ENCODE peak calls at places on chromosomes 6 and 20, in ten cellular contexts. W is body of pancreas, M is RWPE1, R is cardiac muscle cell, Q is IMR-90, P is BJ, D is Panc1, H is astrocyte of the spinal cord, I is nephron progenitor cell, B is WERI-Rb-1. L is an unnamed sample.

GRCh38 chr20:39109933-39110818 is 148.0 kb downstream of the DHX35 start:
- DNase-seq in W (no peak), M (no peak), R (no peak), Q (no peak), P (no peak), D (no peak), H (no peak), I (no peak), B (no peak), L (no peak)

GRCh38 chr6:34147906-34148701 is 2.2 kb upstream of the GRM4 start:
- DNase-seq in W (no peak), M (no peak), R (no peak), Q (no peak), P (no peak), D (no peak), H (no peak), I (no peak), B (peak), L (no peak)

GRCh38 chr6:108609276-108609769 is 48.6 kb downstream of the FOXO3 start:
- DNase-seq in W (no peak), M (no peak), R (no peak), Q (peak), P (peak), D (no peak), H (peak), I (no peak), B (peak), L (peak)

GRCh38 chr6:4369616-4370015 is 234.2 kb upstream of the ECI2 start:
- DNase-seq in W (no peak), M (no peak), R (no peak), Q (peak), P (no peak), D (no peak), H (peak), I (no peak), B (no peak), L (peak)

GRCh38 chr6:118644007-118644406 is 7.4 kb downstream of the CEP85L start:
- DNase-seq in W (no peak), M (no peak), R (no peak), Q (peak), P (no peak), D (no peak), H (peak), I (no peak), B (no peak), L (peak)

GRCh38 chr20:18397090-18397489 is 69.7 kb downstream of the DZANK1 start:
- DNase-seq in W (no peak), M (no peak), R (no peak), Q (no peak), P (no peak), D (no peak), H (no peak), I (no peak), B (no peak), L (no peak)

GRCh38 chr6:111736005-111736607 is 130.4 kb upstream of the TRAF3IP2 start:
- DNase-seq in W (no peak), M (no peak), R (no peak), Q (peak), P (no peak), D (no peak), H (no peak), I (no peak), B (no peak), L (peak)

GRCh38 chr6:7566617-7567173 is 23.3 kb upstream of the SNRNP48 start:
- DNase-seq in W (no peak), M (no peak), R (no peak), Q (no peak), P (no peak), D (no peak), H (no peak), I (no peak), B (no peak), L (no peak)

GRCh38 chr6:160972111-160972510 is 19.5 kb upstream of the MAP3K4 start:
- DNase-seq in W (no peak), M (peak), R (no peak), Q (peak), P (peak), D (no peak), H (peak), I (no peak), B (no peak), L (peak)

GRCh38 chr20:41418739-41419293 is 52.2 kb upstream of the EMILIN3 start:
- DNase-seq in W (no peak), M (no peak), R (no peak), Q (no peak), P (no peak), D (no peak), H (no peak), I (no peak), B (no peak), L (no peak)

GRCh38 chr6:11214438-11214837 is 18.0 kb downstream of the NEDD9 start:
- DNase-seq in W (no peak), M (no peak), R (no peak), Q (no peak), P (no peak), D (no peak), H (no peak), I (no peak), B (no peak), L (no peak)

GRCh38 chr20:59958626-59959025 is 403 bp downstream of the CDH26 start:
- DNase-seq in W (no peak), M (no peak), R (no peak), Q (no peak), P (no peak), D (no peak), H (no peak), I (no peak), B (peak), L (no peak)

GRCh38 chr20:59949911-59950310 is 8.3 kb upstream of the CDH26 start:
- DNase-seq in W (no peak), M (no peak), R (no peak), Q (no peak), P (no peak), D (no peak), H (no peak), I (no peak), B (no peak), L (no peak)

GRCh38 chr20:59954718-59955117 is 3.5 kb upstream of the CDH26 start:
- DNase-seq in W (no peak), M (no peak), R (no peak), Q (no peak), P (no peak), D (no peak), H (no peak), I (no peak), B (no peak), L (no peak)

GRCh38 chr20:59958123-59958522 is at the start of gene CDH26:
- DNase-seq in W (no peak), M (no peak), R (no peak), Q (no peak), P (no peak), D (no peak), H (no peak), I (no peak), B (no peak), L (no peak)

DNA sequence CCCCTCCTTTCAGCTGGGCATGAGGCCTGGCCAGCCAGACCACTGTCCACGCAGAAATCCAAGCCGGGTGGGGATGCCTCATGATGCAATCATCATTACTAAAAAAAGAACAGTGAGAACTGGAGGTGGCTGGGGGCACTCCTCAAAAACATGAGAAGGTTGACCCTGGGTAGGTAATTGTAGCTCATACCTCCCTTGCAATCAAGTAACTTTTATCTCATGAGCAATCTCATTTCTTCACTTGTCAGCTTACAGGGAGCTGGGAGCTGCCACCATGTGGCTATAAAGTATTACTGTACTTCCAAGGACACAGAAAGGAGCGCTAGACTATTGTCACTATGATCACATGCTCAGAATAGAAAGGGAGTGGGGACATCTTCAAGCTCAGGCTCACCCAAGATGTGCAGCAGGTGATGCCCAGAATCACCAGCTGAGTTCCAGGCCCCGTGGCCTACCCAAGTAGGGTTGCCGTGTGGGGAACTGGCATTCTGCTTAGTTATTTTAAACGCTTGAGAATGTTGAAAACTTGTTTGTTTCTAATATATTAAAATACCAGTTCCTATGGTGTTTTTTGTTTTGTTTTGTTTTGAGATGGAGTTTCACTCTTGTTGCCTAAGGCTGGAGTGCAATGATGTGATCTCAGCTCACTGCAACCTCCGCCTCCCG is 3.0 kb upstream of the CDH26 start:
- DNase-seq in W (no peak), M (peak), R (no peak), Q (no peak), P (no peak), D (no peak), H (no peak), I (no peak), B (peak), L (peak)
- TF ChIP-seq CTCF in W (peak), M (peak), R (no peak), Q (peak), P (peak), D (peak), H (peak), I (peak), B (peak), L (peak)

DNA sequence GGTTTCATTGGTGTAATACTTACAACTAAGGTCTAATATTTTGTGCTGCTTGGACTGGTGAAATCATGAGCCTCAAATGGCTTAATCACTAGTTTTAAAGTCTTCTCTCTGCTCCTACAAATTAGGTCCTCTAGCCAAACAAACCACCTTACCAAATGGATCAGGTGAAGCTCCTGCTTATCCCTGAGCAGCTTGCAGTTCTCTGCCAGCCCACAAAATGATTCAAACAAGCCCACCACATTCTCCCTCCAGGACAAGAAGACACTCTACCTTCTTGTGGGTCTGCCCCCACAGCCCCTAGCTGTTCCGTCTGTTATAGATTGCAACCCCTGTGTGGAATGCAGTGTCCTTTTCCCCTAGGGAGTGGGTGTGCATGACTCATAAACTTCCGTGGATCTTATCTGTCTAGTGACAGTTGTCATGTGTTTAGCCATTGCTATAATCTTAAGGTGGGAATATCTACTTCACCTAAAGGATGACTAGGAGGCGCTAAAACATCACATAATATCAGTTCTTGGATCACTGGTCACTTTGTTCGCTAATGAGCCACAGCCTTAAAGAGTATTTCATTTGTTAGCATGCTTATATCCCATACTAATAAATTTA is 940.5 kb upstream of the MANEA start:
- DNase-seq in W (no peak), M (peak), R (peak), Q (peak), P (no peak), D (peak), H (peak), I (peak), B (peak), L (no peak)
- TF ChIP-seq CTCF in W (no peak), M (no peak), R (no peak), Q (no peak), P (no peak), D (peak), H (peak), I (peak), B (peak), L (no peak)

DNA sequence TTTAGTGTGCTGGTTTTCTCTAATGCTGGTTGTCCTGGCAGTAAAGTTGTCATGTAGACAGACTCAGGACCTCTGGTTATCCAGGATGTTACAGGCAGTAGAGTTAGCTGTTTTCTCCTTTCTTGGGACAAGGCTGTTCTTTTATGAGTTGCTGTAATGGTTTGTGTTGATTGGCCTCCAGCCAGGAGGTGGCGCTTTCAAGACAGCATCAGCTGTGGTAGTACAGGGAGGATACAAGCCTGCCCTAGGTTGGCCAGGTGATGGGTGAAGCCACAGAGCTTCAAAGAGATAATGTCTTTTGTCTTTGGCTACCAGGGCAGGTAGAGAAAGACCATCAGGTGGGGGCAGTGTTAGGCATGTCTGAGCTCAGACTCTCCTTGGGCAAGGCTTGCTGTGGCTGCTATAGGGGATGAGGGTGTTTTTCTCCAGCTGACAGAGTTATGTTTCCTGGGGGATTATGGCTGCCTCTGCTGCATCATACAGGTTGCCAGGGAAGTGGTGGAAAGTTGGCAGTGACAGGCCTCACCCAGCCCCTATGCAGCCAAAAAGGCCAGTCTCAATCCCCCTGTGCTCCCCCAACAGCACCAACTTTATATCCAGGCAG is 127.2 kb upstream of the TAB2 start:
- DNase-seq in W (peak), M (no peak), R (no peak), Q (peak), P (no peak), D (peak), H (peak), I (no peak), B (peak), L (no peak)
- TF ChIP-seq CTCF in W (no peak), M (no peak), R (no peak), Q (peak), P (no peak), D (peak), H (no peak), I (no peak), B (peak), L (peak)

GRCh38 chr6:85390775-85391174 is 59.1 kb upstream of the NT5E start:
- DNase-seq in W (no peak), M (no peak), R (no peak), Q (peak), P (no peak), D (no peak), H (no peak), I (no peak), B (no peak), L (peak)
- TF ChIP-seq CTCF in W (no peak), M (no peak), R (no peak), Q (no peak), P (no peak), D (no peak), H (no peak), I (no peak), B (no peak), L (no peak)

DNA sequence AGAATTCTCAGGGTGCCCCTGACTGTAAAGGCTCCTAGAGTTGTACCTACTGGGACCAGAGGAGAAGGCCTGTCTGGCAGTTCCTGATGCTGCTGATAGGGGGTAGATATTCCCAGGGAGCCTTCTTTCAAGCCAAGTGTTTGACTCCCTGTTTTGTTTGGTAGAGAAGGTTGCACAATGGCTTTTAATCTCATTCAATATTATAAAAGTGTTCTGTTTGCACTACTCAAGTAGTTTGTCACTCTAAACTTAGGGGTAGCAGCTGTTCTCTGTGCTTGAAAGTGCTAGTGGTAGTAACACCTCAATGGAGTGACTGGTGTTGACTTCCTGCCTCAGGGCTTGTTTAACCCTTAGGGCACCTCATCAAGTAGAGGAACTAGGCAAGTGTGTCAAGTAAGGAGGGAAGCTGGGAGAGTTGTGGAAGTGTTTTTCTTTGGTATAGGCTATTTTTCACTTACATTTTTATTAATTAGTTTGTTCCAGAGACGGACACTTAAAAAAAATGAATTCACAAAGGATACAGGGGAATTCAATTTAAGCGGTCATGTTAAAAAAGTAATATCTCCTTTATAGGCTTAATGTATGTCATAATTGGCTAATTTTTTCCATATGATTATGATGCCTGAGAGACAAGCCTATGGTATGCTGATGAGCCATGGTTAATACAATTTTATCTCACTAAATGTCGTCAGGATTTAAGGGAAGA is 38.1 kb downstream of the BICRAL start:
- DNase-seq in W (no peak), M (no peak), R (no peak), Q (no peak), P (no peak), D (no peak), H (no peak), I (no peak), B (no peak), L (no peak)
- TF ChIP-seq CTCF in W (peak), M (no peak), R (peak), Q (peak), P (peak), D (no peak), H (peak), I (no peak), B (peak), L (peak)

GRCh38 chr6:45438849-45439406 is 61.2 kb upstream of the SUPT3H start:
- DNase-seq in W (no peak), M (no peak), R (no peak), Q (peak), P (no peak), D (no peak), H (peak), I (no peak), B (no peak), L (peak)
- TF ChIP-seq CTCF in W (no peak), M (no peak), R (no peak), Q (no peak), P (no peak), D (no peak), H (no peak), I (no peak), B (no peak), L (no peak)

GRCh38 chr20:36591854-36592641 is 13.5 kb upstream of the RAB5IF start:
- DNase-seq in W (no peak), M (no peak), R (peak), Q (peak), P (no peak), D (no peak), H (peak), I (no peak), B (peak), L (peak)
- TF ChIP-seq CTCF in W (peak), M (peak), R (peak), Q (peak), P (peak), D (no peak), H (peak), I (no peak), B (peak), L (peak)

DNA sequence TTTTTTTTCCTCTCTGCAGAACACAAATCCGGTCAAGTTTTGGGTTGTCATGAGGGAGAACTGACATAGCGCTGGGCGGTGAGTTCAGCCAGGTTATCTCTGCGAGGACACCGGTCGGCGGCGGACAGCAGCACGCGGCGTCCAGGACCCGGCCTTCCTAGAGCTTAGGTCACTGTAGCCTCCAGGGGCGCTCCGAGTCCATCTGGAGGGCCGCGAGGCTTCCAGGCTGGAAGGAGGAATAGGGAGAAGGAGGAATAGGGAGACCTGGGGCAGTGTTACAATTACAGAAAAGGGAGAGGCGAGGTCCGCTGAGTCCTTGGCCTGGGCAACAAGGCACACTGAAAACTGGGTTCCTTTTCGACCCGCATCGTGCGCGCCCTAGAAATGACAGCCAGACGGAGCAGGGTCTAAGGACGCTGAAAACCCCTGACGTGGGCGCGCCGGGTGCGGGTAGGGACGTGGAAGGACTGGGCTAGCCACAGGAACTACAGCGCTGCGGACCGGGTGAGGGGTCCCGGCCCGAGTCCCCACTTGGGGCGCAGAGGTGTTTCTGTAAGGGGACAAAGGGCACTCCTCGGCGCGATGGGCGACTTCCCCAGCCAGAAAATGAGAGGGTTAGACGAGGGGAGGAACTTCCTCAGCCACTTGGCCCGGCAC is 536 bp upstream of the FNDC1 start:
- DNase-seq in W (no peak), M (no peak), R (peak), Q (peak), P (no peak), D (no peak), H (peak), I (peak), B (peak), L (no peak)
- TF ChIP-seq CTCF in W (no peak), M (no peak), R (peak), Q (peak), P (peak), D (peak), H (peak), I (peak), B (peak), L (peak)